ENCODE peak calls at places on chromosomes 11 and 22, in nine cellular contexts. One of them, this sample, is unnamed.

GRCh38 chr11:86360775-86361395 is 13.8 kb upstream of the CCDC81 start:
- DNase-seq in cardiac muscle cell: peak
- DNase-seq in CD8-positive, alpha-beta memory T cell: no peak
- DNase-seq in PC-9: peak
- DNase-seq in body of pancreas: no peak
- DNase-seq in hepatocyte: peak
- DNase-seq in CD4-positive, CD25-positive, alpha-beta regulatory T cell: no peak
- DNase-seq in coronary artery: no peak
- DNase-seq in GM23248: peak
- DNase-seq in this sample: peak

GRCh38 chr11:61071208-61071681 is 31.0 kb upstream of the CD5 start:
- DNase-seq in cardiac muscle cell: no peak
- DNase-seq in CD8-positive, alpha-beta memory T cell: peak
- DNase-seq in PC-9: no peak
- DNase-seq in body of pancreas: no peak
- DNase-seq in hepatocyte: no peak
- DNase-seq in CD4-positive, CD25-positive, alpha-beta regulatory T cell: peak
- DNase-seq in coronary artery: no peak
- DNase-seq in GM23248: no peak
- DNase-seq in this sample: no peak

GRCh38 chr11:94926698-94927237 is 46.6 kb downstream of the CWC15 start:
- DNase-seq in cardiac muscle cell: peak
- DNase-seq in CD8-positive, alpha-beta memory T cell: no peak
- DNase-seq in PC-9: peak
- DNase-seq in body of pancreas: peak
- DNase-seq in hepatocyte: peak
- DNase-seq in CD4-positive, CD25-positive, alpha-beta regulatory T cell: no peak
- DNase-seq in coronary artery: peak
- DNase-seq in GM23248: peak
- DNase-seq in this sample: peak

GRCh38 chr22:40635008-40635939 is 1.2 kb downstream of the MRTFA start:
- DNase-seq in cardiac muscle cell: no peak
- DNase-seq in CD8-positive, alpha-beta memory T cell: no peak
- DNase-seq in PC-9: no peak
- DNase-seq in body of pancreas: no peak
- DNase-seq in hepatocyte: no peak
- DNase-seq in CD4-positive, CD25-positive, alpha-beta regulatory T cell: no peak
- DNase-seq in coronary artery: no peak
- DNase-seq in GM23248: peak
- DNase-seq in this sample: no peak

GRCh38 chr11:80899381-80899780 is 1458.6 kb upstream of the TENM4 start:
- DNase-seq in cardiac muscle cell: no peak
- DNase-seq in CD8-positive, alpha-beta memory T cell: no peak
- DNase-seq in PC-9: no peak
- DNase-seq in body of pancreas: no peak
- DNase-seq in hepatocyte: no peak
- DNase-seq in CD4-positive, CD25-positive, alpha-beta regulatory T cell: no peak
- DNase-seq in coronary artery: no peak
- DNase-seq in GM23248: peak
- DNase-seq in this sample: no peak

GRCh38 chr11:119590651-119591308 is 138.2 kb downstream of the NECTIN1 start:
- DNase-seq in cardiac muscle cell: no peak
- DNase-seq in CD8-positive, alpha-beta memory T cell: no peak
- DNase-seq in PC-9: peak
- DNase-seq in body of pancreas: peak
- DNase-seq in hepatocyte: peak
- DNase-seq in CD4-positive, CD25-positive, alpha-beta regulatory T cell: no peak
- DNase-seq in coronary artery: no peak
- DNase-seq in GM23248: peak
- DNase-seq in this sample: no peak

GRCh38 chr11:843818-844692 is 1.4 kb downstream of the TSPAN4 start:
- DNase-seq in cardiac muscle cell: peak
- DNase-seq in CD8-positive, alpha-beta memory T cell: no peak
- DNase-seq in PC-9: peak
- DNase-seq in body of pancreas: peak
- DNase-seq in hepatocyte: peak
- DNase-seq in CD4-positive, CD25-positive, alpha-beta regulatory T cell: no peak
- DNase-seq in coronary artery: peak
- DNase-seq in GM23248: peak
- DNase-seq in this sample: peak

GRCh38 chr11:27451528-27451927 is 21.1 kb downstream of the LGR4 start:
- DNase-seq in cardiac muscle cell: no peak
- DNase-seq in CD8-positive, alpha-beta memory T cell: no peak
- DNase-seq in PC-9: no peak
- DNase-seq in body of pancreas: no peak
- DNase-seq in hepatocyte: no peak
- DNase-seq in CD4-positive, CD25-positive, alpha-beta regulatory T cell: no peak
- DNase-seq in coronary artery: no peak
- DNase-seq in GM23248: peak
- DNase-seq in this sample: no peak

GRCh38 chr22:39518996-39519680 is 1.2 kb upstream of the ATF4 start:
- DNase-seq in cardiac muscle cell: peak
- DNase-seq in CD8-positive, alpha-beta memory T cell: no peak
- DNase-seq in PC-9: no peak
- DNase-seq in body of pancreas: no peak
- DNase-seq in hepatocyte: peak
- DNase-seq in CD4-positive, CD25-positive, alpha-beta regulatory T cell: no peak
- DNase-seq in coronary artery: peak
- DNase-seq in GM23248: no peak
- DNase-seq in this sample: peak

GRCh38 chr11:47109882-47110281 is 66.8 kb downstream of the ARFGAP2 start:
- DNase-seq in cardiac muscle cell: no peak
- DNase-seq in CD8-positive, alpha-beta memory T cell: no peak
- DNase-seq in PC-9: no peak
- DNase-seq in body of pancreas: no peak
- DNase-seq in hepatocyte: no peak
- DNase-seq in CD4-positive, CD25-positive, alpha-beta regulatory T cell: no peak
- DNase-seq in coronary artery: no peak
- DNase-seq in GM23248: no peak
- DNase-seq in this sample: no peak
- H3K27ac ChIP-seq in cardiac muscle cell: no peak
- H3K27ac ChIP-seq in CD8-positive, alpha-beta memory T cell: no peak
- H3K27ac ChIP-seq in PC-9: no peak
- H3K27ac ChIP-seq in body of pancreas: no peak
- H3K27ac ChIP-seq in hepatocyte: no peak
- H3K27ac ChIP-seq in CD4-positive, CD25-positive, alpha-beta regulatory T cell: no peak
- H3K27ac ChIP-seq in coronary artery: no peak
- H3K27ac ChIP-seq in GM23248: no peak
- H3K27ac ChIP-seq in this sample: no peak

DNA sequence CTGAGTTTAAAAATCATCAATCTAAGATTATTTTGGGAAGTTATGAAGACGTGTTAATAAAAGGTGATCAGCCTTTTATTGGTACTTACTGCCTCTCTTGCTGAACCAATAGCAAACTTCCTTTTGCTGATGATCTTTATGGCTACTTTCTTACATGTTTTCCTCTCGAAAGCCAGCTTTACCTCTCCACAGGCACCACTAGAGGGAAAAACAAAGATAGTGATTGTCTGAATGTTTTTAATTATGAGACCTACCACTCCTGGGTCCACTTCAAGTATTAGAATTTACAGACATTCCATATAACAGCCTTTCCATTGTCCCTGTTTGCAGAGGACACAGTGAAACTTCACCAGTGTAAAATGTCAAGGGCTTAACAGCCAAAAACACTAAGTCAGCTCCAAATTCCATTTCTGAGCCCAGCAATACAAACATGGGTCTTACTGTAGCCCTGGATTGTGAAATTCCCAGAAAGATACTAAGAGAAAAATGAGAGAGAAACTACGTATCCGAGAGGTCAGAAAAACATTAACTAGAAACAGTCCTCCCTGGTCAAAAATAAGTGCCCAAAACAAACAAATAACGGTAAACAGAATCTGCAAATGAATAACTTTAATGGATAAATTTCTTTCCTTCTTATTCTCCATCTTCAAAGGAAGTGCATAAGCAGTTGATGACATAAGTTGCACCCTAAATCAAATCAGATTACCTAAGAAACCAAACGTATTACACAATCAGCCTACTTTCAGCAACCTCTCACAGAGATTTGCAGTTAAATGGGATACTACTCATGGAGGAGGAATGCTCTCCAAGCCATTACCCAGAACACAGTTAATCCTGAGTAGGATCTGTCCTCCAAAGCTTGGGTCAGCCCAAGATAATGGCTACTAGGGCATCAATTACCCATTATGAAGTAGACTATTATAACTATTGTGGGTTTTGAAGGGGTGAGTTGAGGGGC is 29.5 kb downstream of the CHEK2 start:
- DNase-seq in cardiac muscle cell: no peak
- DNase-seq in CD8-positive, alpha-beta memory T cell: no peak
- DNase-seq in PC-9: peak
- DNase-seq in body of pancreas: peak
- DNase-seq in hepatocyte: peak
- DNase-seq in CD4-positive, CD25-positive, alpha-beta regulatory T cell: no peak
- DNase-seq in coronary artery: no peak
- DNase-seq in GM23248: peak
- DNase-seq in this sample: peak
- H3K27ac ChIP-seq in cardiac muscle cell: no peak
- H3K27ac ChIP-seq in CD8-positive, alpha-beta memory T cell: no peak
- H3K27ac ChIP-seq in PC-9: peak
- H3K27ac ChIP-seq in body of pancreas: peak
- H3K27ac ChIP-seq in hepatocyte: peak
- H3K27ac ChIP-seq in CD4-positive, CD25-positive, alpha-beta regulatory T cell: no peak
- H3K27ac ChIP-seq in coronary artery: peak
- H3K27ac ChIP-seq in GM23248: peak
- H3K27ac ChIP-seq in this sample: peak

GRCh38 chr11:107928767-107929507 is 689 bp downstream of the RAB39A start:
- DNase-seq in cardiac muscle cell: peak
- DNase-seq in CD8-positive, alpha-beta memory T cell: no peak
- DNase-seq in PC-9: no peak
- DNase-seq in body of pancreas: peak
- DNase-seq in hepatocyte: peak
- DNase-seq in CD4-positive, CD25-positive, alpha-beta regulatory T cell: no peak
- DNase-seq in coronary artery: no peak
- DNase-seq in GM23248: no peak
- DNase-seq in this sample: peak
- H3K27ac ChIP-seq in cardiac muscle cell: no peak
- H3K27ac ChIP-seq in CD8-positive, alpha-beta memory T cell: no peak
- H3K27ac ChIP-seq in PC-9: no peak
- H3K27ac ChIP-seq in body of pancreas: no peak
- H3K27ac ChIP-seq in hepatocyte: no peak
- H3K27ac ChIP-seq in CD4-positive, CD25-positive, alpha-beta regulatory T cell: no peak
- H3K27ac ChIP-seq in coronary artery: peak
- H3K27ac ChIP-seq in GM23248: no peak
- H3K27ac ChIP-seq in this sample: peak

DNA sequence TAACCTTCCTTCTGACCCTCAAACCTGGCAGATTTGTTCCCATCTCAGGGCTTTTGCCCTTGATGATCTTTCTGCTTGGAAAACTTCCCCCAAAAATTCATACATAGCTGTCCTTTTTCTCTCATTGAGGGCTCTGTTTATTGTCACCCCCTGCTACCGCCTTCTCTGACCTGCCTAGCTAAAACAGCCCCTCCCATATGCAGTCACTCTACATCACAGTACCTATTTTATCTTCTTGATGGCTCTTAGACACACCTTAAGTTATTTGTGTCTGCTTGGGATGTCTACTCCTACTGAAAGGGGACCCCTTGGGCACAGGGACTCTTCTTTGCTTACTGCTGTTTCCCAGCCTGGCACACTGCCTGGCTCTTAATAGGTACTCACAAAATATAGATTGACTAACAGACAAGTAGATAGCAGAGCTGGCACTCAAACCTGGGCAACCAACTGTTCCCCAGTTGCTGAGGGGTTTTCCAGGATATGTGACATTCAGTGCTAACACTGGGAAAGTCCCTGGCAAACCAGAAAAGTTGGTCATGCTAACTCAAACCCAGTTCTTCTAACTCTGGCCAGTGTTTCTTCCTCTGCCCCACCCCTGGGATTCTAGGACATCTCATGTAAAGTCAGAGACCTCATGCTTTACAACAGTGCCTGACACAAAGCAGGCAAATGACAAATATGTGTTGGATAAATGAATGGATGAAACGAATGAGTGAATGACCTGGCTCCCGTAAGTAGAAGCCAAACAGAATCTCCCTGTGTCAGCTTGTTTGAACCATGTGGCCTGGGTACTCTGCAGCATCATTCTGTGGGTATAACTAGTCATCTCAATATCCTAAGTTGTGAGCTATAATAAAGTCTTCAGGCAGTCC is 19.8 kb upstream of the FJX1 start:
- DNase-seq in cardiac muscle cell: no peak
- DNase-seq in CD8-positive, alpha-beta memory T cell: no peak
- DNase-seq in PC-9: no peak
- DNase-seq in body of pancreas: peak
- DNase-seq in hepatocyte: no peak
- DNase-seq in CD4-positive, CD25-positive, alpha-beta regulatory T cell: no peak
- DNase-seq in coronary artery: peak
- DNase-seq in GM23248: no peak
- DNase-seq in this sample: no peak
- H3K27ac ChIP-seq in cardiac muscle cell: no peak
- H3K27ac ChIP-seq in CD8-positive, alpha-beta memory T cell: no peak
- H3K27ac ChIP-seq in PC-9: no peak
- H3K27ac ChIP-seq in body of pancreas: peak
- H3K27ac ChIP-seq in hepatocyte: no peak
- H3K27ac ChIP-seq in CD4-positive, CD25-positive, alpha-beta regulatory T cell: no peak
- H3K27ac ChIP-seq in coronary artery: no peak
- H3K27ac ChIP-seq in GM23248: no peak
- H3K27ac ChIP-seq in this sample: no peak

This sample was measured in SJCRH30.